ENCODE peak calls at places on chromosomes 16 and 17, in five cellular contexts. One of them, this sample, is unnamed. For H3K4me1, the result is how much of the 10 kb centered on the place peaks cover.

GRCh38 chr16:20740901-20741491 is 622 bp downstream of the THUMPD1 start:
- DNase-seq in lower lobe of right lung: peak
- DNase-seq in PC-9: no peak
- DNase-seq in lung: peak
- DNase-seq in IMR-90: peak
- DNase-seq in this sample: peak

GRCh38 chr17:81049973-81050551 is 15.1 kb downstream of the BAIAP2 start:
- DNase-seq in lower lobe of right lung: peak
- DNase-seq in IMR-90: no peak
- DNase-seq in PC-9: peak
- DNase-seq in lung: peak
- DNase-seq in this sample: peak

GRCh38 chr16:69848635-69849545 is 86.8 kb downstream of the WWP2 start:
- DNase-seq in IMR-90: peak
- DNase-seq in lung: peak
- DNase-seq in lower lobe of right lung: peak
- DNase-seq in PC-9: no peak
- DNase-seq in this sample: peak

GRCh38 chr17:82097187-82097918 is 683 bp downstream of the FASN start:
- DNase-seq in IMR-90: peak
- DNase-seq in lower lobe of right lung: peak
- DNase-seq in lung: no peak
- DNase-seq in PC-9: peak
- DNase-seq in this sample: peak

GRCh38 chr17:10349403-10349802 is 23.4 kb downstream of the MYH13 start:
- DNase-seq in lower lobe of right lung: no peak
- DNase-seq in IMR-90: no peak
- DNase-seq in lung: no peak
- DNase-seq in PC-9: no peak
- DNase-seq in this sample: no peak

GRCh38 chr16:57048095-57048494 is 44.3 kb upstream of the CPNE2 start:
- DNase-seq in IMR-90: no peak
- DNase-seq in lower lobe of right lung: no peak
- DNase-seq in PC-9: no peak
- DNase-seq in lung: no peak
- DNase-seq in this sample: no peak

GRCh38 chr17:71392715-71393567 is 727.9 kb upstream of the SOX9 start:
- DNase-seq in IMR-90: peak
- DNase-seq in PC-9: no peak
- DNase-seq in lower lobe of right lung: no peak
- DNase-seq in lung: no peak
- DNase-seq in this sample: no peak

GRCh38 chr16:72837846-72838661 is 209.9 kb downstream of the ZFHX3 start:
- DNase-seq in lung: no peak
- DNase-seq in lower lobe of right lung: no peak
- DNase-seq in IMR-90: peak
- DNase-seq in PC-9: no peak
- DNase-seq in this sample: no peak

GRCh38 chr17:58338907-58339774 is 10.5 kb upstream of the TSPOAP1 start:
- DNase-seq in PC-9: no peak
- DNase-seq in IMR-90: peak
- DNase-seq in lung: peak
- DNase-seq in lower lobe of right lung: peak
- DNase-seq in this sample: peak

GRCh38 chr16:28569011-28569410 is 15.3 kb downstream of the SGF29 start:
- DNase-seq in lower lobe of right lung: no peak
- DNase-seq in PC-9: no peak
- DNase-seq in lung: no peak
- DNase-seq in IMR-90: peak
- DNase-seq in this sample: no peak

GRCh38 chr17:15031971-15032370 is 233.2 kb downstream of the PMP22 start:
- DNase-seq in lung: no peak
- DNase-seq in PC-9: no peak
- DNase-seq in lower lobe of right lung: no peak
- DNase-seq in IMR-90: no peak
- DNase-seq in this sample: no peak

GRCh38 chr17:69512946-69513345 is 98.4 kb downstream of the MAP2K6 start:
- DNase-seq in PC-9: no peak
- DNase-seq in IMR-90: no peak
- DNase-seq in lower lobe of right lung: no peak
- DNase-seq in lung: no peak
- DNase-seq in this sample: no peak

GRCh38 chr17:81458628-81459027 is 54.0 kb downstream of the ACTG1 start:
- DNase-seq in IMR-90: no peak
- DNase-seq in lower lobe of right lung: no peak
- DNase-seq in PC-9: no peak
- DNase-seq in lung: no peak
- DNase-seq in this sample: no peak

GRCh38 chr16:31920373-31920772 is 46.8 kb downstream of the ZNF267 start:
- DNase-seq in IMR-90: no peak
- DNase-seq in PC-9: no peak
- DNase-seq in lower lobe of right lung: no peak
- DNase-seq in lung: no peak
- DNase-seq in this sample: no peak

GRCh38 chr16:51382215-51382614 is 231.1 kb upstream of the SALL1 start:
- DNase-seq in PC-9: no peak
- DNase-seq in IMR-90: no peak
- DNase-seq in lung: no peak
- DNase-seq in lower lobe of right lung: no peak
- DNase-seq in this sample: no peak

GRCh38 chr17:58974354-58974753 is 132.3 kb downstream of the TRIM37 start:
- DNase-seq in lower lobe of right lung: no peak
- DNase-seq in PC-9: no peak
- DNase-seq in lung: no peak
- DNase-seq in IMR-90: no peak
- DNase-seq in this sample: no peak

GRCh38 chr17:59547131-59547915 is 18.1 kb upstream of the DHX40 start:
- DNase-seq in PC-9: no peak
- DNase-seq in IMR-90: no peak
- DNase-seq in lung: no peak
- DNase-seq in lower lobe of right lung: no peak
- DNase-seq in this sample: no peak

GRCh38 chr16:70714526-70715112 is 28.8 kb upstream of the MTSS2 start:
- DNase-seq in lung: no peak
- DNase-seq in IMR-90: no peak
- DNase-seq in lower lobe of right lung: no peak
- DNase-seq in PC-9: no peak
- DNase-seq in this sample: no peak

GRCh38 chr17:72162569-72162968 is 41.7 kb downstream of the SOX9 start:
- DNase-seq in lung: no peak
- DNase-seq in IMR-90: no peak
- DNase-seq in lower lobe of right lung: no peak
- DNase-seq in PC-9: no peak
- DNase-seq in this sample: no peak

GRCh38 chr16:21161211-21161610 is 2.7 kb downstream of the LDAF1 start:
- DNase-seq in IMR-90: peak
- DNase-seq in lower lobe of right lung: no peak
- DNase-seq in lung: no peak
- DNase-seq in PC-9: no peak
- DNase-seq in this sample: no peak

GRCh38 chr17:75348386-75349012 is 57.0 kb downstream of the GRB2 start:
- DNase-seq in lower lobe of right lung: no peak
- DNase-seq in lung: no peak
- DNase-seq in IMR-90: no peak
- DNase-seq in PC-9: no peak
- DNase-seq in this sample: no peak

GRCh38 chr17:75349589-75349988 is 55.9 kb downstream of the GRB2 start:
- DNase-seq in lung: no peak
- DNase-seq in lower lobe of right lung: no peak
- DNase-seq in PC-9: no peak
- DNase-seq in IMR-90: no peak
- DNase-seq in this sample: no peak

GRCh38 chr17:75345514-75346167 is 56.4 kb upstream of the SLC25A19 start:
- DNase-seq in IMR-90: no peak
- DNase-seq in PC-9: no peak
- DNase-seq in lower lobe of right lung: no peak
- DNase-seq in lung: no peak
- DNase-seq in this sample: no peak

GRCh38 chr17:75344664-75345063 is 55.4 kb upstream of the SLC25A19 start:
- DNase-seq in PC-9: no peak
- DNase-seq in lung: no peak
- DNase-seq in IMR-90: peak
- DNase-seq in lower lobe of right lung: no peak
- DNase-seq in this sample: no peak

DNA sequence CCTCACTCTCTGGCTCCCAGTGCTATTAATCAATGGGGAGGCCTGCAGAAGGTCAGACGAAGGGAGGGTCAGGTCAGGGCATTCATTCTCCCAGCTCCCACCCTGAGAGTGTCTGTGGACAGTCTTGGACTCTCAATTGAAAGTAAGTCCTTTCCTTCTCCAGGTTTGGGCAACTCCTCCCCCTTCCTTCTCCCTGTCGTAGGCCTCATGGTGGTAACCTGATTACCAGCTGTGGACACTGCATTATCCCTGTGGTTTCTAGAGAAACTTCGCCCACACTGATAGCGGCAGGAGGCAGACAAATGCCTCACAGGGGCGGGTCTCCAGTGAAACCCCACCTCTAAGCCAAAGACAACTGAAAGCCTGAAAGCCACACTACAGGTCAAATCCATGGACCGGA is 57.7 kb upstream of the SLC25A19 start:
- DNase-seq in lung: no peak
- DNase-seq in lower lobe of right lung: no peak
- DNase-seq in IMR-90: peak
- DNase-seq in PC-9: no peak
- DNase-seq in this sample: no peak
- H3K4me3 ChIP-seq in lung: no peak
- H3K4me3 ChIP-seq in lower lobe of right lung: no peak
- H3K4me3 ChIP-seq in IMR-90: no peak
- H3K4me3 ChIP-seq in PC-9: no peak
- H3K4me3 ChIP-seq in this sample: no peak

GRCh38 chr16:87930456-87930855 is 5.9 kb downstream of the CA5A start:
- DNase-seq in IMR-90: no peak
- DNase-seq in PC-9: no peak
- DNase-seq in lung: no peak
- DNase-seq in lower lobe of right lung: no peak
- DNase-seq in this sample: no peak
- TF ChIP-seq CTCF in IMR-90: peak
- TF ChIP-seq CTCF in PC-9: peak
- TF ChIP-seq CTCF in lung: no peak
- TF ChIP-seq CTCF in lower lobe of right lung: no peak
- TF ChIP-seq CTCF in this sample: no peak

GRCh38 chr17:46759141-46759540 is 59.4 kb downstream of the WNT3 start:
- DNase-seq in lung: no peak
- DNase-seq in IMR-90: no peak
- DNase-seq in lower lobe of right lung: no peak
- DNase-seq in PC-9: no peak
- DNase-seq in this sample: no peak

GRCh38 chr17:46751425-46751824 is 67.1 kb downstream of the WNT3 start:
- DNase-seq in lung: no peak
- DNase-seq in lower lobe of right lung: no peak
- DNase-seq in PC-9: peak
- DNase-seq in IMR-90: no peak
- DNase-seq in this sample: no peak

GRCh38 chr17:46758614-46759013 is 59.9 kb downstream of the WNT3 start:
- DNase-seq in lung: peak
- DNase-seq in IMR-90: peak
- DNase-seq in lower lobe of right lung: no peak
- DNase-seq in PC-9: peak
- DNase-seq in this sample: no peak

GRCh38 chr17:46756861-46757260 is 61.6 kb downstream of the WNT3 start:
- DNase-seq in PC-9: no peak
- DNase-seq in IMR-90: no peak
- DNase-seq in lower lobe of right lung: no peak
- DNase-seq in lung: no peak
- DNase-seq in this sample: no peak

DNA sequence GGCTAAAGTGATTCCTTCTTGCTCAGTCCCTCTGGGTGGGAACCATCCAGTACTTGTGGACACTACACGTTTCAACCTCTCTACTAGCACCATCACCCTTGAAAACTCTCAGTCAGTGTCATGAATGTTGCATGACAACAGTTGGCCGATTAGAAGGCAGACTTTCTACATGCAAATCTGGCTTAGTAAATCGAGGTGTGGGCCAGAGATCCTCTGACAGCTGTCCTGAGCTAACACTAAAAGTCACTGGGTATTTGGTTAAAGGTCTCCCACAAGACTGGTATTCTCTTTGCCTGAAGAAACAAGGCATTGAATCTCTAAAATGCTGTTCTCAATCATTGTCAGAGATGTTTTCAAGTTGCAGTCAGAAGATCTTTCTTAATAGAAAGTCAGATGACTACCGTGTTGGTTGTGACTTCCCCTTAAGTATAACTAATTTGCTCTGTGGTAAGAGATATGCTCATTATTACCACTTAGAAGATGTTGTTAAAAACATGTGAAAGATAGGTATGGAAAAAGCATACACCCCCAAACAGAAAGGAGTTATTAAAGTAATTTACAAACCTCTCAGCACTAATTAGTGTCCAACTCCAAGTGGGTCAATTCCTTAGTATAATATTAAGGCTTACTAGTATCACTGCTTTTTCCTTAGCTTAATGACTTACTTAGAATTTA is 62.3 kb downstream of the WNT3 start:
- DNase-seq in IMR-90: no peak
- DNase-seq in lung: no peak
- DNase-seq in PC-9: no peak
- DNase-seq in lower lobe of right lung: no peak
- DNase-seq in this sample: no peak
- H3K4me1 ChIP-seq in IMR-90: under half
- H3K4me1 ChIP-seq in lung: under half
- H3K4me1 ChIP-seq in PC-9: under half
- H3K4me1 ChIP-seq in lower lobe of right lung: under half
- H3K4me1 ChIP-seq in this sample: under half

DNA sequence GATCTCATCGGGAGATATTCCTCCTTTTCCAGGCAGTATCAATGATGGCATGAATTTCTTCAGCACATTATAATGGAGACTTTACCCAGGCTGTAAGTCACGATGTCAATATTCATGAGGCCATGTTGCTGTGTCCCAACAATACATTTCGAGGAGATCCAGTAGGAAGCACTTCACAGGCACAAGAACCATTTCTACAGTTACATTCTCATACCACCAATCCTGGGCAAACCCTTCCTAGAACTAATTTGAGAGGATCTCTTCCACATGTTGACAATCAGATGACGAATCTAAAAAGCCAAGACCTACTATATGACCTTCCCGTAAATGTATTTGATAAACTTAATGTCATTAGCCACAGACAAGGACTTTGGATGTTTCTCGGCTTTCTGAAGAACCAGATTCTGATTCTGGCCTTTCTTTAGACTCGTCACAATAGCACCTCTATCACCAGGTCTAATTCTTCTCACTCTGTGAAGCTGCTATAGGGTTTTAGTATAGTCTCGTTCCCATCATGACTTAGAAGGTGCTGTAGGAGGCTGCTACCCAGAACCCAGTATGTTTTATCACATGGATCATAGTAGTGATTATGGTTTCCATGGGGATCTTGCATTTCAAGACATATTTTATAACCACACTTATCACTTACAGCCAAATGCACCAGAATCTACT is 40.2 kb downstream of the C16orf87 start:
- DNase-seq in lung: no peak
- DNase-seq in PC-9: no peak
- DNase-seq in lower lobe of right lung: no peak
- DNase-seq in IMR-90: no peak
- DNase-seq in this sample: no peak
- H3K4me3 ChIP-seq in lung: no peak
- H3K4me3 ChIP-seq in PC-9: peak
- H3K4me3 ChIP-seq in lower lobe of right lung: peak
- H3K4me3 ChIP-seq in IMR-90: peak
- H3K4me3 ChIP-seq in this sample: no peak

GRCh38 chr17:42578282-42578869 is 847 bp upstream of the PSMC3IP start:
- DNase-seq in lung: peak
- DNase-seq in IMR-90: peak
- DNase-seq in PC-9: peak
- DNase-seq in lower lobe of right lung: peak
- DNase-seq in this sample: peak
- TF ChIP-seq CTCF in lung: peak
- TF ChIP-seq CTCF in IMR-90: peak
- TF ChIP-seq CTCF in PC-9: peak
- TF ChIP-seq CTCF in lower lobe of right lung: peak
- TF ChIP-seq CTCF in this sample: peak

GRCh38 chr16:84597518-84598390 is 20.1 kb downstream of the COTL1 start:
- DNase-seq in PC-9: no peak
- DNase-seq in lower lobe of right lung: peak
- DNase-seq in lung: no peak
- DNase-seq in IMR-90: no peak
- DNase-seq in this sample: no peak
- H3K4me1 ChIP-seq in PC-9: under half
- H3K4me1 ChIP-seq in lower lobe of right lung: half or more
- H3K4me1 ChIP-seq in lung: under half
- H3K4me1 ChIP-seq in IMR-90: under half
- H3K4me1 ChIP-seq in this sample: under half